ENCODE peak calls at places on chromosomes 16 and 17, in six cellular contexts. S is colonic mucosa; B is fibroblast of mammary gland; I is body of pancreas; M is aorta; E is CD8-positive, alpha-beta memory T cell. Y is an unnamed sample.

GRCh38 chr16:63289834-63290460 is 1253.7 kb upstream of the CDH8 start:
- DNase-seq in S (peak; percentile 38), B (peak; percentile 5), I (peak; percentile 68), M (no peak), E (no peak), Y (peak; percentile 29)

GRCh38 chr16:79776243-79776884 is 175.8 kb upstream of the MAF start:
- DNase-seq in S (peak; percentile 40), B (peak; percentile 79), I (peak; percentile 19), M (no peak), E (no peak), Y (no peak)

GRCh38 chr16:89360760-89361435 is 129.5 kb downstream of the ANKRD11 start:
- DNase-seq in S (no peak), B (no peak), I (peak; percentile 40), M (peak; percentile 59), E (peak; percentile 84), Y (peak; percentile 92)

GRCh38 chr17:1957037-1957436 is 68.1 kb downstream of the RTN4RL1 start:
- DNase-seq in S (no peak), B (peak; percentile 31), I (no peak), M (no peak), E (no peak), Y (no peak)

GRCh38 chr16:71540-72341 is 690 bp downstream of the RHBDF1 start:
- DNase-seq in S (peak; percentile 91), B (peak; percentile 79), I (peak; percentile 81), M (peak; percentile 83), E (no peak), Y (no peak)

GRCh38 chr17:66474810-66475497 is 172.5 kb downstream of the PRKCA start:
- DNase-seq in S (no peak), B (no peak), I (no peak), M (no peak), E (no peak), Y (no peak)

GRCh38 chr16:14289692-14290340 is 218.7 kb downstream of the MRTFB start:
- DNase-seq in S (no peak), B (peak; percentile 55), I (no peak), M (no peak), E (no peak), Y (peak; percentile 31)

GRCh38 chr17:35423761-35424160 is 8.5 kb downstream of the SLFN12 start:
- DNase-seq in S (no peak), B (peak; percentile 17), I (no peak), M (no peak), E (no peak), Y (no peak)

GRCh38 chr16:57614546-57615343 is 13.7 kb upstream of the ADGRG1 start:
- DNase-seq in S (peak; percentile 15), B (no peak), I (no peak), M (peak; percentile 26), E (no peak), Y (peak; percentile 72)

GRCh38 chr16:47311738-47312505 is 148.9 kb downstream of the ITFG1 start:
- DNase-seq in S (no peak), B (peak; percentile 13), I (no peak), M (no peak), E (no peak), Y (no peak)

GRCh38 chr16:28292731-28293588 is 635 bp downstream of the SBK1 start:
- DNase-seq in S (no peak), B (no peak), I (peak; percentile 63), M (no peak), E (no peak), Y (peak; percentile 88)

GRCh38 chr17:35892091-35892637 is 12.0 kb upstream of the CCL5 start:
- DNase-seq in S (no peak), B (peak; percentile 16), I (no peak), M (no peak), E (no peak), Y (no peak)

GRCh38 chr16:86355951-86356350 is 154.4 kb upstream of the FOXF1 start:
- DNase-seq in S (no peak), B (peak; percentile 62), I (no peak), M (no peak), E (no peak), Y (no peak)

GRCh38 chr17:45410144-45411091 is 22.3 kb downstream of the ARHGAP27 start:
- DNase-seq in S (peak; percentile 43), B (no peak), I (no peak), M (peak; percentile 70), E (peak; percentile 54), Y (peak; percentile 95)

GRCh38 chr17:42906772-42907171 is 6.2 kb downstream of the G6PC1 start:
- DNase-seq in S (no peak), B (no peak), I (no peak), M (no peak), E (no peak), Y (no peak)

GRCh38 chr17:42908872-42909700 is 8.5 kb downstream of the G6PC1 start:
- DNase-seq in S (no peak), B (no peak), I (no peak), M (no peak), E (no peak), Y (no peak)

GRCh38 chr17:42901535-42902229 is 1.1 kb downstream of the G6PC1 start:
- DNase-seq in S (no peak), B (no peak), I (peak; percentile 69), M (no peak), E (no peak), Y (no peak)

GRCh38 chr17:42900460-42901331 is at the start of gene G6PC1:
- DNase-seq in S (no peak), B (no peak), I (no peak), M (no peak), E (no peak), Y (no peak)

GRCh38 chr17:42904110-42904469 is 3.5 kb downstream of the G6PC1 start:
- DNase-seq in S (no peak), B (no peak), I (no peak), M (no peak), E (no peak), Y (no peak)
- H3K4me3 ChIP-seq in S (no peak overlapping the region), B (no peak overlapping the region), I (no peak overlapping the region), M (no peak overlapping the region), E (no peak overlapping the region), Y (no peak overlapping the region)

GRCh38 chr17:39867084-39867890 is 715 bp upstream of the ZPBP2 start:
- DNase-seq in S (no peak), B (no peak), I (no peak), M (no peak), E (peak; percentile 65), Y (peak; percentile 76)
- H3K4me3 ChIP-seq in S (no peak overlapping the region), B (no peak overlapping the region), I (no peak overlapping the region), M (no peak overlapping the region), E (peak overlapping the region; percentile 55), Y (no peak overlapping the region)

GRCh38 chr17:76537578-76538280 is at the start of gene CYGB:
- DNase-seq in S (no peak), B (no peak), I (no peak), M (peak; percentile 54), E (no peak), Y (peak; percentile 78)

GRCh38 chr17:76537288-76537577 is 276 bp downstream of the CYGB start:
- DNase-seq in S (no peak), B (no peak), I (peak; percentile 52), M (peak; percentile 69), E (no peak), Y (peak; percentile 73)

GRCh38 chr17:76535788-76536510 is 1.6 kb downstream of the CYGB start:
- DNase-seq in S (no peak), B (no peak), I (no peak), M (peak; percentile 35), E (no peak), Y (no peak)

GRCh38 chr17:76536511-76537287 is 810 bp downstream of the CYGB start:
- DNase-seq in S (no peak), B (no peak), I (no peak), M (peak; percentile 32), E (no peak), Y (no peak)

GRCh38 chr17:76534831-76535732 is 2.4 kb downstream of the CYGB start:
- DNase-seq in S (no peak), B (no peak), I (no peak), M (no peak), E (no peak), Y (peak; percentile 51)
- H3K4me3 ChIP-seq in S (no peak overlapping the region), B (no peak overlapping the region), I (no peak overlapping the region), M (no peak overlapping the region), E (no peak overlapping the region), Y (no peak overlapping the region)

GRCh38 chr16:71449020-71449419 is 7.2 kb upstream of the TLE7 start:
- DNase-seq in S (no peak), B (no peak), I (no peak), M (no peak), E (no peak), Y (no peak)
- H3K4me3 ChIP-seq in S (no peak overlapping the region), B (no peak overlapping the region), I (no peak overlapping the region), M (peak overlapping the region; percentile 5), E (no peak overlapping the region), Y (no peak overlapping the region)

GRCh38 chr16:87966685-87967185 is 15.5 kb downstream of the BANP start:
- DNase-seq in S (peak; percentile 49), B (no peak), I (peak; percentile 55), M (peak; percentile 78), E (no peak), Y (peak; percentile 84)
- H3K4me3 ChIP-seq in S (no peak overlapping the region), B (no peak overlapping the region), I (no peak overlapping the region), M (no peak overlapping the region), E (no peak overlapping the region), Y (no peak overlapping the region)

Y was measured in spleen.